ENCODE peak calls at places on chromosomes 5 and 9, in eight cellular contexts. U, A, R, D, H, W, G and C are unnamed samples.

GRCh38 chr5:140342287-140342686 is 4.1 kb downstream of the HBEGF start:
- ATAC-seq in U (no peak), A (no peak), R (no peak), D (no peak), H (no peak), W (no peak), G (no peak), C (no peak)

GRCh38 chr5:159735749-159736660 is 180.3 kb upstream of the ADRA1B start:
- ATAC-seq in U (no peak), A (no peak), R (no peak), D (no peak), H (no peak), W (no peak), G (no peak), C (no peak)

GRCh38 chr5:33257807-33258491 is 182.8 kb upstream of the TARS1 start:
- ATAC-seq in U (peak; percentile 84), A (peak; percentile 68), R (peak; percentile 94), D (no peak), H (no peak), W (no peak), G (no peak), C (no peak)

GRCh38 chr9:3856592-3856991 is 330.8 kb upstream of the RFX3 start:
- ATAC-seq in U (no peak), A (no peak), R (no peak), D (no peak), H (no peak), W (no peak), G (no peak), C (no peak)

GRCh38 chr5:6489786-6490185 is 41.1 kb downstream of the UBE2QL1 start:
- ATAC-seq in U (no peak), A (no peak), R (no peak), D (no peak), H (no peak), W (no peak), G (no peak), C (no peak)

GRCh38 chr5:53537711-53538110 is 22.7 kb upstream of the NDUFS4 start:
- ATAC-seq in U (no peak), A (no peak), R (no peak), D (no peak), H (no peak), W (no peak), G (no peak), C (no peak)

GRCh38 chr9:134403292-134403681 is 77.0 kb downstream of the RXRA start:
- ATAC-seq in U (peak; percentile 60), A (peak; percentile 63), R (no peak), D (no peak), H (no peak), W (no peak), G (no peak), C (no peak)

GRCh38 chr5:142829821-142830220 is 59.6 kb downstream of the ARHGAP26 start:
- ATAC-seq in U (peak; percentile 13), A (peak; percentile 28), R (no peak), D (no peak), H (no peak), W (no peak), G (no peak), C (peak; percentile 59)

GRCh38 chr5:56737918-56738606 is 77.3 kb upstream of the MAP3K1 start:
- ATAC-seq in U (no peak), A (no peak), R (no peak), D (no peak), H (no peak), W (no peak), G (no peak), C (no peak)

GRCh38 chr5:139486201-139486600 is 3.6 kb upstream of the STING1 start:
- ATAC-seq in U (no peak), A (no peak), R (no peak), D (no peak), H (no peak), W (peak; percentile 71), G (no peak), C (no peak)

GRCh38 chr5:148841519-148841918 is 15.1 kb downstream of the ADRB2 start:
- ATAC-seq in U (no peak), A (no peak), R (no peak), D (no peak), H (no peak), W (no peak), G (no peak), C (no peak)

GRCh38 chr5:18761801-18762200 is 1127.5 kb downstream of the TAF11L14 start:
- ATAC-seq in U (no peak), A (no peak), R (no peak), D (no peak), H (no peak), W (no peak), G (no peak), C (no peak)

GRCh38 chr9:109969559-109970237 is 189.7 kb downstream of the PALM2AKAP2 start:
- ATAC-seq in U (peak; percentile 29), A (no peak), R (no peak), D (no peak), H (no peak), W (no peak), G (no peak), C (peak; percentile 53)

GRCh38 chr5:157273131-157273556 is 7.2 kb downstream of the CYFIP2 start:
- ATAC-seq in U (no peak), A (no peak), R (no peak), D (no peak), H (peak; percentile 91), W (peak; percentile 25), G (peak; percentile 63), C (no peak)

DNA sequence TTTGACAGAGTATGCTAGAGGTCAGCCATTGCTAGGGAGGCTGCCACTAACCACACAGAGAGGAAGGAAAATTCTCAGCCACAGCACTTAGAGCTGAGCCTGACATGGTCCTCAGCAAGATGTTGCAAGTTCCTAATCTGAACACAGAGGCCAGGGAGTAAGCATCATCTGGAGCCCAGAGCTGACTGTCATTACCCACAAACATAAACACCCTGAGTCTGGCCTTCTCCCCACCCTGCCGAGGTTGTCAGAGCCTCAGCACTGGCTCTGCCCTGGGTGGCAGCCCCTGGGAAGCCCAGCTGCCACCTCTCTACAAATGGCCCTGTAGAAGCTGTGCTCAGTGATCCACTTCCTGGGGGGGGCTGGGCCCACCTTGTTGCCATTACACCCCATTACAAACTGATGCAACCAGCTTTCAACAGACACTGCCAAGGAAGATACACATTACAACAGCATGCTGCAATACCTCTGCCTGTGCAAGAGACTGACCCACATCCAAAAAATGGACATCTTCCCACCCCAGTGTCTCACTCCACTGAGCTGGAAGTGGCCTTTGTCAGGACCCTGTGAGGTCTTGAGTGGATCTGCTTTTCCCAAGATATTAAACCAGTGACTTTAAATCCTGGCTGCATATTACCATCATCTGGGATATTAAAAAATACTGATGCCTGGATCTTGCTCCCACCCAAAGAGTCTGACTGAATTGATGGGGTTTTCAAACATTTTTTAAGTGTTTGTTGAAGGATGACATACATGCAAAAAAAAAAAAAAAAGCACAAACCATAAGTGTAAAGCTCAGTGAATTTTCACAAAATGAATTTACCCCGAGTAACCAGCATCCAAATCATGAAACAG is 33.0 kb downstream of the IRF1 start:
- ATAC-seq in U (peak; percentile 38), A (peak; percentile 75), R (peak; percentile 86), D (no peak), H (peak; percentile 6), W (no peak), G (peak; percentile 75), C (peak; percentile 88)
- TF ChIP-seq POLR2A in U (no peak), A (no peak), R (no peak), D (no peak), H (no peak), W (no peak), G (peak; percentile 38), C (no peak)

GRCh38 chr5:132479073-132479811 is 11.3 kb downstream of the IRF1 start:
- ATAC-seq in U (no peak), A (no peak), R (no peak), D (no peak), H (no peak), W (no peak), G (no peak), C (no peak)

GRCh38 chr5:132479812-132480441 is 10.6 kb downstream of the IRF1 start:
- ATAC-seq in U (no peak), A (no peak), R (no peak), D (no peak), H (peak; percentile 13), W (no peak), G (no peak), C (no peak)

GRCh38 chr5:132477784-132478497 is 12.6 kb downstream of the IRF1 start:
- ATAC-seq in U (no peak), A (no peak), R (no peak), D (no peak), H (no peak), W (peak; percentile 21), G (no peak), C (no peak)

GRCh38 chr5:132476853-132477729 is 13.5 kb downstream of the IRF1 start:
- ATAC-seq in U (no peak), A (no peak), R (no peak), D (peak; percentile 58), H (peak; percentile 37), W (peak; percentile 66), G (no peak), C (no peak)

GRCh38 chr5:132478498-132478855 is 12.1 kb downstream of the IRF1 start:
- ATAC-seq in U (no peak), A (no peak), R (no peak), D (no peak), H (no peak), W (no peak), G (no peak), C (no peak)
- TF ChIP-seq POLR2A in U (no peak), A (no peak), R (peak; percentile 39), D (no peak), H (no peak), W (no peak), G (no peak), C (no peak)

DNA sequence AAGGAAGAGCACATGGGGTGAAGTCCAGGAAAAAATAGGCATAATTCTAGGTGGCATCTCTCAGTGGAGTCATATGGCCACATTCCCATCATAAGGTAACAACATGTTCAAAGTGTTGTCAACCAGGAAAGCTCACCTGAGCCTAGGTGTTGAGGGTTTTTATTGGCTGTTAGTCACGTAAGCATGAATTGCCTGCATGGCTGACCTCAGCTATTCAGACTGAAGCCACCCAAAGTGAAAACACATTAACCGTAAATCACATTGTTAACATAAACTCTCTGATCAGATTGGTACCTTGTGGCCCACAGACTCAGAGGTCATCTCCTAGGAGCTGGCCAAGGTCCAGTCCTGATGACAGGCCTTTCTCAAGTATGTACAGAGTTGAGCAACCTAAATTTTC is 26.7 kb downstream of the SRFBP1 start:
- ATAC-seq in U (no peak), A (no peak), R (no peak), D (no peak), H (no peak), W (no peak), G (no peak), C (no peak)
- TF ChIP-seq POLR2A in U (no peak), A (no peak), R (no peak), D (no peak), H (no peak), W (no peak), G (no peak), C (no peak)

DNA sequence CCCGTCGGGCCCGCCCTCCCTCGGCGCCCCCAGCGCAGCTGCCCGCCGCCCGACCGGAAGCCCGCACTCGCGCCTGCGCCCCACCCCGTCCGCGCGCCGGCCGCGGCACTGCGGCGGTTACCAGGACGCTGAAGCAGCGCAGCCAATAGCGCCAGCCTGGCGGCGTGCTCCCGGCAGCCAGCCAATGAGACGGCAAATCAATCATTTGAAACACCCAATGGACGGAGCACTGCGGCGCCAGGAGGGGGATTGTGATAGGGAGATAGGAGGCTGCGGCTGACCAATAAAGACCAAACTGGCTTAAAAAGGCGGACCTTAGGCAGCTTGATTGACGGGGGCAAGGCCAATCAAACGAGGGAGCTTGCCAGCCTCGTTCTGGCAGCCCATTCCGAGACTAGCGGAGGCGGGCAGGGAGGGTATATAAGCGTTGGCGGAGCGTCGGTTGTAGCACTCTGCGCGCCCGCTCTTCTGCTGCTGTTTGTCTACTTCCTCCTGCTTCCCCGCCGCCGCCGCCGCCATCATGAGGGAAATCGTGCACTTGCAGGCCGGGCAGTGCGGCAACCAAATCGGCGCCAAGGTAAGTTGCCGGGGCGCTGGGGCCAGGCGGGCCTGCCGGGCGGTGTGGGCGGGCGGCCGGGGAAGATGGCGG is at the start of gene TUBB4B:
- ATAC-seq in U (peak; percentile 87), A (peak; percentile 92), R (peak; percentile 81), D (peak; percentile 75), H (peak; percentile 80), W (peak; percentile 55), G (peak; percentile 96), C (peak; percentile 94)
- TF ChIP-seq POLR2A in U (peak; percentile 57), A (peak; percentile 100), R (peak; percentile 100), D (peak; percentile 98), H (peak; percentile 100), W (no peak), G (peak; percentile 100), C (peak; percentile 100)